ENCODE peak calls at places on chromosomes 5 and 9, in eight cellular contexts. H is NB4, J is IMR-90, F is AG09309, G is foreskin fibroblast, C is dorsolateral prefrontal cortex, S is pancreas, U is left ventricle myocardium inferior. K is an unnamed sample.

GRCh38 chr5:93886098-93886806 is 144.9 kb upstream of the POU5F2 start:
- DNase-seq in F (no peak), S (no peak), C (no peak), G (peak; percentile 28), U (no peak), J (peak; percentile 20), H (no peak), K (peak; percentile 21)

GRCh38 chr5:123752576-123752975 is 240.6 kb downstream of the CSNK1G3 start:
- DNase-seq in H (no peak), F (peak; percentile 75), U (no peak), J (peak; percentile 89), S (no peak), G (peak; percentile 92), C (no peak), K (peak; percentile 91)

GRCh38 chr5:102554092-102554491 is 55.3 kb upstream of the SLCO6A1 start:
- DNase-seq in C (no peak), J (no peak), U (no peak), F (no peak), S (no peak), H (no peak), G (no peak), K (no peak)

GRCh38 chr9:84230355-84231136 is 110.0 kb downstream of the SLC28A3 start:
- DNase-seq in H (no peak), S (no peak), C (no peak), J (peak; percentile 10), U (no peak), F (peak; percentile 33), G (peak; percentile 73), K (peak; percentile 18)

GRCh38 chr5:10567181-10567591 is 3.3 kb downstream of the ANKRD33B start:
- DNase-seq in C (no peak), U (no peak), G (no peak), J (no peak), F (no peak), H (no peak), S (no peak), K (no peak)

GRCh38 chr9:22158275-22158674 is 149.2 kb upstream of the CDKN2B start:
- DNase-seq in H (no peak), C (no peak), J (peak; percentile 12), F (no peak), U (no peak), G (peak; percentile 22), S (no peak), K (peak; percentile 26)

GRCh38 chr9:122219856-122220672 is 8.7 kb downstream of the LHX6 start:
- DNase-seq in J (no peak), F (no peak), G (peak; percentile 41), S (no peak), H (peak; percentile 23), U (no peak), C (no peak), K (peak; percentile 22)

GRCh38 chr5:37424441-37424840 is 45.3 kb downstream of the WDR70 start:
- DNase-seq in H (no peak), G (no peak), S (no peak), U (no peak), J (no peak), F (no peak), C (no peak), K (no peak)

GRCh38 chr5:74641778-74642542 is 1.4 kb upstream of the ENC1 start:
- DNase-seq in J (peak; percentile 87), U (peak; percentile 22), H (peak; percentile 78), C (no peak), F (peak; percentile 69), G (peak; percentile 91), S (peak; percentile 56), K (peak; percentile 85)

GRCh38 chr9:126399251-126399650 is 72.6 kb downstream of the MVB12B start:
- DNase-seq in C (no peak), H (no peak), J (peak; percentile 35), G (peak; percentile 45), U (no peak), S (no peak), F (no peak), K (peak; percentile 42)

GRCh38 chr5:142015781-142016533 is 3.1 kb upstream of the GNPDA1 start:
- DNase-seq in S (peak; percentile 27), G (peak; percentile 57), F (peak; percentile 13), J (peak; percentile 56), C (no peak), U (no peak), H (peak; percentile 81), K (peak; percentile 57)

GRCh38 chr5:140242099-140242498 is 60.8 kb downstream of the PFDN1 start:
- DNase-seq in H (no peak), F (no peak), C (no peak), U (no peak), G (no peak), S (no peak), J (no peak), K (peak; percentile 37)
- H3K4me3 ChIP-seq in H (no peak overlapping the region), F (no peak overlapping the region), C (no peak overlapping the region), U (peak overlapping the region; percentile 12), G (no peak overlapping the region), S (no peak overlapping the region), J (no peak overlapping the region), K (no peak overlapping the region)

GRCh38 chr9:33742519-33742918 is 52.8 kb upstream of the PRSS3 start:
- DNase-seq in J (no peak), S (no peak), U (no peak), C (no peak), F (no peak), G (no peak), H (peak; percentile 40), K (no peak)
- TF ChIP-seq CTCF in J (no peak), S (no peak), U (no peak), C (no peak), F (no peak), G (no peak), H (peak; percentile 9), K (no peak)

GRCh38 chr5:6686916-6687409 is 26.3 kb upstream of the TENT4A start:
- DNase-seq in F (no peak), H (peak; percentile 42), C (no peak), U (no peak), S (no peak), G (peak; percentile 78), J (peak; percentile 60), K (peak; percentile 54)

GRCh38 chr5:6684075-6684474 is 29.2 kb upstream of the TENT4A start:
- DNase-seq in F (no peak), S (no peak), G (no peak), J (no peak), U (no peak), H (no peak), C (no peak), K (no peak)

GRCh38 chr5:6683241-6683640 is 30.0 kb upstream of the TENT4A start:
- DNase-seq in S (no peak), J (no peak), H (no peak), U (no peak), G (no peak), F (no peak), C (no peak), K (no peak)

GRCh38 chr5:6687501-6687900 is 25.7 kb upstream of the TENT4A start:
- DNase-seq in U (no peak), H (no peak), F (no peak), J (no peak), S (no peak), C (no peak), G (no peak), K (no peak)

DNA sequence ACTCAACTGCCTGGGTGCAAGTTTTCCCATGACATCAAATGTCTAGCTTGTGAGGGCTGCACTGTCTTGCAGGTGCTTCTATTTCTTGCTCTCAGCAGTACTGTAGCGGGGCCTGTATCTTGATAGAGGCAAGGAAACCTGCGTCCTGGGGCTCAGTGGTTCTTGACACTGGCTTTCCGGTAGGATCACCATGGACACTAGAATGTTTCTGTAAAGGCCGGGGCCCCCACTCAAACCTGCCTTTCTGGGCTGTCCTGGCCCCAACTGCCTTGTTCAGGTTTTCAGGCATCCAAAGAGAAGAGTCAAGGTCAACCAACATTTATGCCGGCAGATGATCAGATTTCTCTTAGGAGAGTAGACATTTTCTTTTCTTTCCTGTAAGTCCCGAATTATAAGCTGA is 26.7 kb upstream of the TENT4A start:
- DNase-seq in S (no peak), G (no peak), U (no peak), F (no peak), J (no peak), C (no peak), H (no peak), K (no peak)
- H3K4me3 ChIP-seq in S (no peak overlapping the region), G (no peak overlapping the region), U (peak overlapping the region; percentile 60), F (no peak overlapping the region), J (no peak overlapping the region), C (no peak overlapping the region), H (no peak overlapping the region), K (no peak overlapping the region)

DNA sequence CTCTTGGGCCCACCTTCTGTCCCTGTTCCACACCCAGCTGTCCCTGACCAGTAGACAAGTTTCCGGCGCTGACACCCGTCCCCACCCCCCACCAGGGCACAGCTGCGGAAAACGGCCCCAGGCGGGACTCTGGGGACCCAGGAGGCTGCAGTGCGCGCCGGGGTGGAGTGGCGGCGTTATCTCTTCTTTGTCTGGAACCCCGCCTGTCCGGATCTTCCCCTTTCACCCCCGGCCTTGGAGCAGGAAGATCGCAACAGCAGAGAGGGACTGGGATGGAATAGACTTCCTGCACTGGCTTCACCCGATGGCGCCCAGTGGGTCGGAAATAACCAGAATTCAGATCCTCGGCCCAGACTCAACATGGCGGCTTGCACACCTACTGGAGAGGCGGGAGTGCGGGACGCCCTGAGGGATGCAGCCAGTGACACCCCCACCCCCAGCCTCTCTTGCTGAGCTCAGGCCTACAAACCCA is 4.7 kb downstream of the PAX5 start:
- DNase-seq in U (no peak), C (no peak), H (peak; percentile 15), G (no peak), S (no peak), F (no peak), J (no peak), K (no peak)
- TF ChIP-seq CTCF in U (no peak), C (no peak), H (no peak), G (no peak), S (no peak), F (no peak), J (no peak), K (no peak)

DNA sequence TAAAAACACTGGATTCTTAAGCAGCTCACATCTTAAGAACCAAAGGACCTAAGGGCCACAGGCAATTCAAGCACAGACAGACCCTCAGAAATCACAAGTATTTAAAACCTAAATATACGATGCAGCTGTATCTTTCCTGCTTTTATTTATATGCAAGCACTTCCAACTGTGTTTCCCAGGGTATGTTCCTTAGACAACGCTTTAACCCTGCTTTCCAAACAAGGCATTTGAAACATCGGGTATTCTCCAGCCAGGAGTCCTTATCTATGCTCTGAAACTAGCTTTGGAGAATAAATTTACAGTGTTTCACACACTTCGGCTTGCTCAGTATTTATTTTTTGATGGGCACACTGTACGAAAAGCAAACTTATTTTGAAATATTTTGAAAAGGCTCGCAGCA is 13.5 kb downstream of the NR6A1 start:
- DNase-seq in S (no peak), U (no peak), C (no peak), H (no peak), F (no peak), J (no peak), G (no peak), K (no peak)
- H3K4me3 ChIP-seq in S (peak overlapping the region; percentile 2), U (peak overlapping the region; percentile 2), C (no peak overlapping the region), H (peak overlapping the region; percentile 18), F (no peak overlapping the region), J (no peak overlapping the region), G (no peak overlapping the region), K (no peak overlapping the region)

K was measured in fibroblast of mammary gland.